ENCODE peak calls at places on chromosomes 4 and X, in six cellular contexts. One of them, this sample, is unnamed.

GRCh38 chr4:108045687-108046024 is 56.0 kb downstream of the HADH start:
- DNase-seq in neuronal stem cell: no peak
- DNase-seq in mesenchymal stem cell: no peak
- DNase-seq in H1: no peak
- DNase-seq in IMR-90: no peak
- DNase-seq in H9: no peak
- DNase-seq in this sample: no peak

GRCh38 chr4:26299254-26299882 is 21.4 kb upstream of the RBPJ start:
- DNase-seq in H1: no peak
- DNase-seq in mesenchymal stem cell: no peak
- DNase-seq in H9: no peak
- DNase-seq in neuronal stem cell: no peak
- DNase-seq in IMR-90: no peak
- DNase-seq in this sample: no peak

GRCh38 chr4:174933083-174933482 is 14.9 kb downstream of the ADAM29 start:
- DNase-seq in H1: no peak
- DNase-seq in IMR-90: no peak
- DNase-seq in mesenchymal stem cell: no peak
- DNase-seq in H9: no peak
- DNase-seq in neuronal stem cell: no peak
- DNase-seq in this sample: no peak

GRCh38 chrX:57906790-57907189 is 3.5 kb downstream of the ZXDA start:
- DNase-seq in neuronal stem cell: no peak
- DNase-seq in mesenchymal stem cell: no peak
- DNase-seq in H1: no peak
- DNase-seq in H9: no peak
- DNase-seq in IMR-90: peak
- DNase-seq in this sample: no peak

GRCh38 chr4:89535251-89535650 is 227.7 kb upstream of the GPRIN3 start:
- DNase-seq in H9: no peak
- DNase-seq in H1: no peak
- DNase-seq in neuronal stem cell: no peak
- DNase-seq in mesenchymal stem cell: no peak
- DNase-seq in IMR-90: peak
- DNase-seq in this sample: no peak

GRCh38 chrX:69297521-69297920 is 132.3 kb upstream of the PJA1 start:
- DNase-seq in mesenchymal stem cell: no peak
- DNase-seq in neuronal stem cell: no peak
- DNase-seq in IMR-90: no peak
- DNase-seq in H1: no peak
- DNase-seq in H9: no peak
- DNase-seq in this sample: no peak

GRCh38 chr4:54566608-54567007 is 91.1 kb upstream of the KIT start:
- DNase-seq in IMR-90: no peak
- DNase-seq in neuronal stem cell: no peak
- DNase-seq in H9: no peak
- DNase-seq in H1: peak
- DNase-seq in mesenchymal stem cell: no peak
- DNase-seq in this sample: no peak

GRCh38 chr4:149203256-149204001 is 612.2 kb downstream of the IQCM start:
- DNase-seq in mesenchymal stem cell: no peak
- DNase-seq in H9: no peak
- DNase-seq in H1: no peak
- DNase-seq in neuronal stem cell: no peak
- DNase-seq in IMR-90: peak
- DNase-seq in this sample: no peak

GRCh38 chr4:168825975-168826374 is 184.1 kb downstream of the CBR4 start:
- DNase-seq in H1: no peak
- DNase-seq in IMR-90: peak
- DNase-seq in neuronal stem cell: no peak
- DNase-seq in H9: no peak
- DNase-seq in mesenchymal stem cell: no peak
- DNase-seq in this sample: no peak

GRCh38 chr4:105509291-105509690 is 35.4 kb upstream of the PPA2 start:
- DNase-seq in mesenchymal stem cell: no peak
- DNase-seq in H9: no peak
- DNase-seq in neuronal stem cell: no peak
- DNase-seq in H1: no peak
- DNase-seq in IMR-90: no peak
- DNase-seq in this sample: no peak

GRCh38 chr4:13527983-13528822 is 16.1 kb downstream of the NKX3-2 start:
- DNase-seq in H1: peak
- DNase-seq in IMR-90: no peak
- DNase-seq in neuronal stem cell: no peak
- DNase-seq in mesenchymal stem cell: peak
- DNase-seq in H9: no peak
- DNase-seq in this sample: no peak

GRCh38 chr4:27662426-27662825 is 801.8 kb downstream of the STIM2 start:
- DNase-seq in IMR-90: no peak
- DNase-seq in neuronal stem cell: no peak
- DNase-seq in H1: no peak
- DNase-seq in mesenchymal stem cell: no peak
- DNase-seq in H9: peak
- DNase-seq in this sample: no peak

GRCh38 chrX:31021537-31021936 is 50.3 kb downstream of the FTHL17 start:
- DNase-seq in IMR-90: no peak
- DNase-seq in H9: no peak
- DNase-seq in neuronal stem cell: no peak
- DNase-seq in H1: no peak
- DNase-seq in mesenchymal stem cell: no peak
- DNase-seq in this sample: no peak

GRCh38 chr4:112416464-112416863 is 99.5 kb downstream of the NEUROG2 start:
- DNase-seq in mesenchymal stem cell: no peak
- DNase-seq in neuronal stem cell: no peak
- DNase-seq in H1: no peak
- DNase-seq in H9: no peak
- DNase-seq in IMR-90: no peak
- DNase-seq in this sample: peak

GRCh38 chr4:115851918-115852766 is 738.7 kb upstream of the NDST4 start:
- DNase-seq in H9: peak
- DNase-seq in H1: peak
- DNase-seq in mesenchymal stem cell: peak
- DNase-seq in neuronal stem cell: peak
- DNase-seq in IMR-90: no peak
- DNase-seq in this sample: peak

GRCh38 chr4:3636628-3637320 is 104.6 kb upstream of the LRPAP1 start:
- DNase-seq in IMR-90: no peak
- DNase-seq in H9: no peak
- DNase-seq in H1: no peak
- DNase-seq in mesenchymal stem cell: no peak
- DNase-seq in neuronal stem cell: no peak
- DNase-seq in this sample: no peak

GRCh38 chrX:4844376-4844775 is 1130.9 kb upstream of the PRKX start:
- DNase-seq in IMR-90: no peak
- DNase-seq in H1: no peak
- DNase-seq in H9: no peak
- DNase-seq in neuronal stem cell: no peak
- DNase-seq in mesenchymal stem cell: no peak
- DNase-seq in this sample: peak

GRCh38 chr4:175125410-175126068 is 207.4 kb downstream of the ADAM29 start:
- DNase-seq in H9: no peak
- DNase-seq in IMR-90: no peak
- DNase-seq in neuronal stem cell: no peak
- DNase-seq in H1: no peak
- DNase-seq in mesenchymal stem cell: no peak
- DNase-seq in this sample: no peak

GRCh38 chrX:9258346-9259104 is 206.3 kb upstream of the TBL1X start:
- DNase-seq in H9: no peak
- DNase-seq in neuronal stem cell: no peak
- DNase-seq in mesenchymal stem cell: no peak
- DNase-seq in IMR-90: no peak
- DNase-seq in H1: no peak
- DNase-seq in this sample: no peak
- H3K14ac ChIP-seq in H9: no peak
- H3K14ac ChIP-seq in neuronal stem cell: no peak
- H3K14ac ChIP-seq in mesenchymal stem cell: no peak
- H3K14ac ChIP-seq in IMR-90: no peak
- H3K14ac ChIP-seq in H1: no peak
- H3K14ac ChIP-seq in this sample: no peak

DNA sequence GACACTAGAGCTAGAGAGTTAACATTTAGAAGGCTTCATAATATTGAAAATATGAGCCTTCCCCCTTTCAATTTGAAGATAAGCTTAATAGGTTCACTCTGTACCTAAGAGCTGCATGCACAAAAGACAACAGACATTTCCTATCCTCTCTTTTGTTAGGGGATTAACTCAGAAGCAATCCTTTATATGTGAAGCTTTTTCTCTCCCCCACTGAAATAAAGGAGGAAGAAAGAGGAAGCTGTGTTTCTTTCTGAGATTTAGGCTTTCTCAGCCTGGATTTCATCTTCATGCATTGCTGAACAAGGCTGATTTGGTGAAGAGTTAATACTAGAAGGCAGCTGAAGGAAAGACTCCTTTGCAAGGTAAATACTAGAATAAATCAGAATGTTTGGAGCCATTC is 21.0 kb upstream of the CABS1 start:
- DNase-seq in IMR-90: no peak
- DNase-seq in H1: no peak
- DNase-seq in neuronal stem cell: peak
- DNase-seq in H9: no peak
- DNase-seq in mesenchymal stem cell: no peak
- DNase-seq in this sample: no peak
- H3K4me2 ChIP-seq in IMR-90: no peak
- H3K4me2 ChIP-seq in H1: no peak
- H3K4me2 ChIP-seq in neuronal stem cell: no peak
- H3K4me2 ChIP-seq in H9: no peak
- H3K4me2 ChIP-seq in mesenchymal stem cell: no peak
- H3K4me2 ChIP-seq in this sample: no peak

GRCh38 chr4:140774956-140775355 is 18.8 kb upstream of the TBC1D9 start:
- DNase-seq in mesenchymal stem cell: no peak
- DNase-seq in H9: no peak
- DNase-seq in neuronal stem cell: no peak
- DNase-seq in IMR-90: no peak
- DNase-seq in H1: no peak
- DNase-seq in this sample: no peak

GRCh38 chr4:140776551-140776950 is 20.4 kb upstream of the TBC1D9 start:
- DNase-seq in neuronal stem cell: no peak
- DNase-seq in mesenchymal stem cell: no peak
- DNase-seq in H9: no peak
- DNase-seq in IMR-90: no peak
- DNase-seq in H1: no peak
- DNase-seq in this sample: no peak

GRCh38 chr4:140774510-140774909 is 18.3 kb upstream of the TBC1D9 start:
- DNase-seq in H9: no peak
- DNase-seq in H1: no peak
- DNase-seq in neuronal stem cell: no peak
- DNase-seq in mesenchymal stem cell: no peak
- DNase-seq in IMR-90: no peak
- DNase-seq in this sample: no peak

GRCh38 chr4:140777894-140778293 is 21.7 kb upstream of the TBC1D9 start:
- DNase-seq in mesenchymal stem cell: no peak
- DNase-seq in neuronal stem cell: no peak
- DNase-seq in H9: no peak
- DNase-seq in H1: no peak
- DNase-seq in IMR-90: no peak
- DNase-seq in this sample: no peak

GRCh38 chr4:140777401-140777800 is 21.2 kb upstream of the TBC1D9 start:
- DNase-seq in IMR-90: no peak
- DNase-seq in H9: no peak
- DNase-seq in neuronal stem cell: no peak
- DNase-seq in mesenchymal stem cell: no peak
- DNase-seq in H1: no peak
- DNase-seq in this sample: no peak
- H4K91ac ChIP-seq in IMR-90: no peak
- H4K91ac ChIP-seq in H9: no peak
- H4K91ac ChIP-seq in neuronal stem cell: no peak
- H4K91ac ChIP-seq in mesenchymal stem cell: no peak
- H4K91ac ChIP-seq in H1: no peak
- H4K91ac ChIP-seq in this sample: no peak

GRCh38 chrX:138006176-138006575 is 440.2 kb downstream of the ZIC3 start:
- DNase-seq in mesenchymal stem cell: no peak
- DNase-seq in H1: no peak
- DNase-seq in neuronal stem cell: no peak
- DNase-seq in IMR-90: no peak
- DNase-seq in H9: no peak
- DNase-seq in this sample: no peak
- H3K14ac ChIP-seq in mesenchymal stem cell: no peak
- H3K14ac ChIP-seq in H1: no peak
- H3K14ac ChIP-seq in neuronal stem cell: no peak
- H3K14ac ChIP-seq in IMR-90: no peak
- H3K14ac ChIP-seq in H9: no peak
- H3K14ac ChIP-seq in this sample: no peak

DNA sequence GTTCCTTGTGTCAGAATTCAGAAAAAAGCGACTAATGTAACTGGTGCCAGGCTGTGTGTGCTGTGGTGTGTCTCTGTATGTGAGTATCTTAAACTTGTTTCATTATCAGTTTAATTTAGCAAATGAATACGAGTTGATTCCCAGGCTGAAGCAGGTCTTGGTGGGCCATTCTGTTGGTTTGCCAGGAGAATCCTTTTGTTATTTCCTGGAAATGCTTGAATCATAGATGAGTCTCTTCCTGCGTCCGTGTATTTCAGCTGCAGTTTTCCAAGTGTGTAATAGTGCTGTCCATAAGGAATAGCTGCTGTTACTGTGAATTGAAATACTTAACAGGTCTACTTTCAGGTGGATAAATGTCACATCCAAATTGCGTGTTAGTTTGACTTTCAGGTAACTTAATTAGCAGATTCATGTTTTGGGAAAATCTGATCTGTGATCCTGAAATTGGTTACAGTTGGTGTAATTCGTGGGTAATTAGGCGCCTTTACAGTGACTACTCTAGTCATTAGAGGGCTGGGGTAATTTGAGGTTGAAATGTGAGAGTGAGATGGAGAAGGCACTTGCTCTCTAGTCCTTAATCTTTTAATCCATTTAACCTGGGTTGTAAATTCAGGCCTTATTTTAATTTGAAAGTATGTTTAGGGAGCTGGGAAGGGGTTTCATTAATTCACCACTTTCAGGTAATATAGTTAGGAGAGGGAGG is 23.8 kb downstream of the TMEM131L start:
- DNase-seq in IMR-90: peak
- DNase-seq in neuronal stem cell: no peak
- DNase-seq in H9: no peak
- DNase-seq in H1: no peak
- DNase-seq in mesenchymal stem cell: no peak
- DNase-seq in this sample: no peak
- H3K4me2 ChIP-seq in IMR-90: no peak
- H3K4me2 ChIP-seq in neuronal stem cell: no peak
- H3K4me2 ChIP-seq in H9: no peak
- H3K4me2 ChIP-seq in H1: no peak
- H3K4me2 ChIP-seq in mesenchymal stem cell: no peak
- H3K4me2 ChIP-seq in this sample: no peak

DNA sequence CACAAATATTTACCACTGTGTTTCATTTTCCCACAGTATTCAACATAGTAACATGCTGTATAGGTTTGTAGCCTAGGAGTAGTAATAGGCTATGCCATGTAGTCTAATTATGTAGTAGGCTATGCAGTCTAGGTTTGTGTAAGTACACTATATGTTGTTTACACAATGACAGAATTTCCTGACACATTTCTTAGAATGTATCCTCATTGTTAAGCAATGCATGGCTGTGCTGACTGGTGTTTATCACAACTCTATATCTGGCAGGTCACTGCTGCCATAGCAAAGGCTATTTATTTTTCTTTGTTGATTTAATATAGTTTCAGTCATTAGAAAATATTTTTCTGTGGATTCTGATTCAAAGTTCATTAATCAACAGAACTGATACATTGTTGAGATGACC is 108.3 kb upstream of the TEX13A start:
- DNase-seq in IMR-90: no peak
- DNase-seq in neuronal stem cell: no peak
- DNase-seq in H1: no peak
- DNase-seq in mesenchymal stem cell: peak
- DNase-seq in H9: no peak
- DNase-seq in this sample: peak
- H4K91ac ChIP-seq in IMR-90: no peak
- H4K91ac ChIP-seq in neuronal stem cell: no peak
- H4K91ac ChIP-seq in H1: no peak
- H4K91ac ChIP-seq in mesenchymal stem cell: no peak
- H4K91ac ChIP-seq in H9: no peak
- H4K91ac ChIP-seq in this sample: no peak